ENCODE peak calls at places on chromosomes 16 and 17, in ten cellular contexts. G, V, A, I, T, S, Z, B, X and F are unnamed samples.

GRCh38 chr17:40648326-40648968 is 829 bp upstream of the SMARCE1 start:
- DNase-seq in G (no peak), V (peak; percentile 38), A (no peak), I (peak; percentile 24), T (no peak), S (peak; percentile 69), Z (no peak), B (no peak), X (peak; percentile 66), F (peak; percentile 58)

GRCh38 chr16:57637424-57637823 is 9.0 kb downstream of the ADGRG1 start:
- DNase-seq in G (no peak), V (peak; percentile 68), A (peak; percentile 39), I (peak; percentile 62), T (no peak), S (peak; percentile 40), Z (peak; percentile 72), B (no peak), X (no peak), F (no peak)

GRCh38 chr16:19601083-19601976 is 45.8 kb downstream of the VPS35L start:
- DNase-seq in G (no peak), V (no peak), A (no peak), I (no peak), T (no peak), S (peak; percentile 32), Z (no peak), B (peak; percentile 65), X (peak; percentile 20), F (peak; percentile 62)

GRCh38 chr16:30375830-30376229 is 1.2 kb downstream of the MYL11 start:
- DNase-seq in G (no peak), V (no peak), A (no peak), I (no peak), T (no peak), S (no peak), Z (no peak), B (no peak), X (no peak), F (no peak)

GRCh38 chr17:70906808-70907207 is 737.5 kb downstream of the KCNJ2 start:
- DNase-seq in G (no peak), V (no peak), A (no peak), I (peak; percentile 20), T (no peak), S (peak; percentile 24), Z (no peak), B (no peak), X (no peak), F (no peak)

GRCh38 chr17:55391244-55391757 is 30.3 kb downstream of the MMD start:
- DNase-seq in G (no peak), V (no peak), A (no peak), I (no peak), T (no peak), S (no peak), Z (no peak), B (no peak), X (no peak), F (no peak)

GRCh38 chr16:72991211-72991610 is 56.7 kb downstream of the ZFHX3 start:
- DNase-seq in G (no peak), V (no peak), A (no peak), I (no peak), T (no peak), S (no peak), Z (no peak), B (no peak), X (no peak), F (no peak)

GRCh38 chr16:74224828-74225227 is 71.8 kb upstream of the PSMD7 start:
- DNase-seq in G (no peak), V (no peak), A (no peak), I (no peak), T (no peak), S (no peak), Z (no peak), B (no peak), X (no peak), F (no peak)

GRCh38 chr17:8417806-8418205 is 17.9 kb upstream of the NDEL1 start:
- DNase-seq in G (no peak), V (no peak), A (no peak), I (no peak), T (no peak), S (no peak), Z (no peak), B (no peak), X (no peak), F (no peak)
- H3K4me3 ChIP-seq in G (no peak overlapping the region), V (no peak overlapping the region), A (no peak overlapping the region), I (no peak overlapping the region), T (no peak overlapping the region), S (no peak overlapping the region), Z (no peak overlapping the region), B (no peak overlapping the region), X (no peak overlapping the region), F (no peak overlapping the region)

DNA sequence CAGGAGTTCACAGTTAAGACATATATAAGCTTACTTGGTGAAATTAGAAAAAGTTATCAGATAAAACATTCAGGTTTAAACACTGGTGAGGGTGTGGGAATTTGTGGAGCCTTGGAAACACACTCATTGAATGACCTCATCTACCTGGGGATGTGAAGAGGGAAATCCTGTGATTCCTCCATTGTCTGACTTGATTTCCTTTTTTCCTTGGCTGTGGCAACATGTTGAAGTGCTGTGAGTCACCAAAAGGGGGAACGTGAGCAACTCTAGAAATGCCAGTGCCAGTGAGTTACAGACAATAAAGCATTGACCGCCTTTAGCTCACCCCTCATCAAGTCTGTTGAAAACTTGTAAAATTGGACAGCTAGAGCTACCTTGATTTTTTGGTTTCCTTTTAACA is 1.8 kb downstream of the HMOX2 start:
- DNase-seq in G (no peak), V (no peak), A (no peak), I (no peak), T (no peak), S (no peak), Z (no peak), B (peak; percentile 33), X (peak; percentile 28), F (no peak)
- H3K4me1 ChIP-seq in G (peaks cover 5% of the 10 kb centered on the region), V (peaks cover 60% of the 10 kb centered on the region), A (no peaks in the 10 kb centered on the region), I (peaks cover 75% of the 10 kb centered on the region), T (peaks cover 56% of the 10 kb centered on the region), S (peaks cover 7% of the 10 kb centered on the region), Z (no peaks in the 10 kb centered on the region), B (peaks cover 63% of the 10 kb centered on the region), X (peaks cover 19% of the 10 kb centered on the region), F (peaks cover 15% of the 10 kb centered on the region)

GRCh38 chr17:1484060-1484535 is 8.4 kb downstream of the MYO1C start:
- DNase-seq in G (peak; percentile 73), V (no peak), A (no peak), I (no peak), T (no peak), S (no peak), Z (no peak), B (no peak), X (no peak), F (no peak)

GRCh38 chr17:1485748-1486376 is 6.6 kb downstream of the MYO1C start:
- DNase-seq in G (peak; percentile 92), V (peak; percentile 79), A (peak; percentile 64), I (peak; percentile 80), T (peak; percentile 43), S (no peak), Z (peak; percentile 89), B (peak; percentile 60), X (peak; percentile 15), F (peak; percentile 61)

GRCh38 chr17:1482686-1483445 is 9.6 kb downstream of the MYO1C start:
- DNase-seq in G (peak; percentile 63), V (no peak), A (no peak), I (peak; percentile 48), T (no peak), S (no peak), Z (no peak), B (no peak), X (no peak), F (no peak)

GRCh38 chr17:1485311-1485747 is 7.2 kb downstream of the MYO1C start:
- DNase-seq in G (no peak), V (peak; percentile 77), A (no peak), I (peak; percentile 76), T (no peak), S (peak; percentile 78), Z (no peak), B (no peak), X (peak; percentile 21), F (no peak)

GRCh38 chr17:1484586-1485310 is 7.7 kb downstream of the MYO1C start:
- DNase-seq in G (peak; percentile 85), V (peak; percentile 64), A (no peak), I (peak; percentile 61), T (no peak), S (peak; percentile 52), Z (peak; percentile 85), B (peak; percentile 57), X (peak; percentile 51), F (peak; percentile 68)
- H3K27me3 ChIP-seq in G (no peaks in the 10 kb centered on the region), V (no peaks in the 10 kb centered on the region), A (no peaks in the 10 kb centered on the region), I (no peaks in the 10 kb centered on the region), T (no peaks in the 10 kb centered on the region), S (no peaks in the 10 kb centered on the region), Z (no peaks in the 10 kb centered on the region), B (no peaks in the 10 kb centered on the region), X (no peaks in the 10 kb centered on the region), F (no peaks in the 10 kb centered on the region)

GRCh38 chr16:8674413-8675022 is at the start of gene ABAT:
- DNase-seq in G (peak; percentile 97), V (peak; percentile 92), A (peak; percentile 88), I (peak; percentile 88), T (peak; percentile 84), S (peak; percentile 81), Z (peak; percentile 94), B (peak; percentile 93), X (peak; percentile 85), F (peak; percentile 91)

GRCh38 chr16:8676160-8676547 is 1.7 kb downstream of the ABAT start:
- DNase-seq in G (no peak), V (no peak), A (no peak), I (no peak), T (no peak), S (no peak), Z (no peak), B (no peak), X (no peak), F (no peak)

GRCh38 chr16:8673611-8674412 is 605 bp upstream of the ABAT start:
- DNase-seq in G (no peak), V (no peak), A (no peak), I (no peak), T (no peak), S (no peak), Z (peak; percentile 65), B (no peak), X (no peak), F (no peak)

GRCh38 chr16:8676737-8677375 is 2.4 kb downstream of the ABAT start:
- DNase-seq in G (no peak), V (no peak), A (no peak), I (no peak), T (no peak), S (no peak), Z (no peak), B (no peak), X (peak; percentile 24), F (no peak)

DNA sequence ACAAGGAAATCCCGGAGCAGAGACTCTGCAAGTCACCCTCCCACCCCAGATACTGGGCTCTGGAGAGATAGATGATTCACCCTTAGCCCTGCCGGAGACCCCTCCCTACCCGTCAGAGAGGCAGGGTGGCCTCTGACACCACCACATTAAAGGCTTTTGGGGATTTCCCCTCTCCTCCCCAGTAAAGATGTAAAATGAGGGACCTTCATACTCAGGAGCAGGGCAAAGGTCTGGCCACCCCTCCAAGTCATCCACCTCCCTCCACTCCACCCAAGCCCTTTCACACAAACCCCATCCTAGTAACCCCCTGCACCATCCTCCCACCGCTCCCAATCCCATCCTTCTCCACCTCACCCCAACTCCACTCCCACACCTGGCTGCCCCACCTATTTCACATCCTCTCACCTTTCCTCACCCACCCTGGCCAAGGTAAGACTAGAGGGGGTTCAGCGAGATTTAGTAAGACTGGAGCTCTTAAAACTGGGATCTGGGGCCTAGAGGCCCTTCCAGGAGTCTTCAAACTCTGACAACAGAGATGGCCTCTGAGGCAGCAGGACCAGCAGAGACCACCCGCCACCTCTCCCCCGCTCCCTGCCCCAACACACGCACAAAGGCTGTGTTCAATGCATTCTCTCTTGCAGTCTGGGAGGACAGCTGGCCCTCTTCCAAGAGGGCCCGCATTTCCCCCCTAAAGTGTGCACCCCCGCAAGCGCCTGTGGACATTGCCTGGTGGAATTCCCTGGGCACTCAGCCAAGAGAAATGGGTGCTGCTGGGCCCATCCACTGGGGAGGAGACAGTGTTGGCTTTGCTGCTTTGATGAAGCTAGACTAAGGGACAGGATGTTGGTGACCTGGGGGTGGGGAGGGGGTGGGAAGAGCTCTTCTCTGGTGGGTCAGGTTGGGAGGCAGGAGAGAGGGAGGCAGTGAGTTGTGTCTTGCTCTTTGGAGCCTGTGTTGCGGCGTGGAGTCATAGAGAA is 1.1 kb downstream of the ABAT start:
- DNase-seq in G (no peak), V (no peak), A (no peak), I (no peak), T (peak; percentile 21), S (no peak), Z (peak; percentile 66), B (peak; percentile 65), X (no peak), F (peak; percentile 41)
- H3K4me3 ChIP-seq in G (no peak overlapping the region), V (no peak overlapping the region), A (peak overlapping the region; percentile 76), I (peak overlapping the region; percentile 80), T (peak overlapping the region; percentile 58), S (no peak overlapping the region), Z (peak overlapping the region; percentile 57), B (peak overlapping the region; percentile 82), X (peak overlapping the region; percentile 62), F (peak overlapping the region; percentile 64)